ENCODE peak calls at places on chromosomes 2 and 18, in seven cellular contexts. G is fibroblast of lung; P is right cardiac atrium; L is A549; Q is CD4-positive, alpha-beta T cell; U is PC-3; E is tibial artery. K is an unnamed sample.

GRCh38 chr18:70293166-70293565 is 4.3 kb downstream of the SOCS6 start:
- DNase-seq in G (no peak), P (no peak), L (no peak), Q (no peak), U (peak), E (no peak), K (no peak)

GRCh38 chr2:238060096-238060541 is 682 bp upstream of the SCLY start:
- DNase-seq in G (no peak), P (no peak), L (peak), Q (no peak), U (no peak), E (no peak), K (no peak)

GRCh38 chr2:109459485-109459884 is 154.3 kb downstream of the SEPTIN10 start:
- DNase-seq in G (peak), P (no peak), L (no peak), Q (no peak), U (no peak), E (peak), K (no peak)

GRCh38 chr2:96260404-96261260 is 5.2 kb downstream of the TMEM127 start:
- DNase-seq in G (peak), P (peak), L (peak), Q (no peak), U (peak), E (peak), K (peak)

GRCh38 chr2:218229239-218229638 is 12.2 kb downstream of the ARPC2 start:
- DNase-seq in G (peak), P (no peak), L (no peak), Q (peak), U (peak), E (no peak), K (peak)

GRCh38 chr2:176079285-176079830 is 4.4 kb downstream of the EVX2 start:
- DNase-seq in G (no peak), P (no peak), L (peak), Q (no peak), U (no peak), E (no peak), K (no peak)

GRCh38 chr2:219406861-219407230 is 11.3 kb upstream of the DES start:
- DNase-seq in G (peak), P (peak), L (no peak), Q (no peak), U (peak), E (peak), K (peak)

GRCh38 chr2:105780606-105781005 is 35.9 kb downstream of the NCK2 start:
- DNase-seq in G (no peak), P (no peak), L (no peak), Q (no peak), U (no peak), E (no peak), K (no peak)

GRCh38 chr2:196489366-196489765 is 150.1 kb upstream of the CCDC150 start:
- DNase-seq in G (peak), P (no peak), L (no peak), Q (no peak), U (no peak), E (no peak), K (no peak)

GRCh38 chr18:36201765-36202164 is 14.5 kb downstream of the MOCOS start:
- DNase-seq in G (no peak), P (no peak), L (no peak), Q (no peak), U (no peak), E (no peak), K (no peak)

GRCh38 chr2:182980652-182981051 is 57.6 kb downstream of the NCKAP1 start:
- DNase-seq in G (no peak), P (no peak), L (no peak), Q (no peak), U (no peak), E (no peak), K (no peak)

GRCh38 chr2:144518744-144519596 is 949 bp downstream of the ZEB2 start:
- DNase-seq in G (no peak), P (no peak), L (no peak), Q (no peak), U (no peak), E (no peak), K (no peak)

GRCh38 chr2:163774862-163775261 is 39.1 kb upstream of the FIGN start:
- DNase-seq in G (peak), P (no peak), L (peak), Q (no peak), U (peak), E (no peak), K (no peak)

GRCh38 chr2:63218800-63219511 is 168.3 kb downstream of the OTX1 start:
- DNase-seq in G (no peak), P (no peak), L (no peak), Q (no peak), U (peak), E (no peak), K (no peak)

GRCh38 chr18:79875931-79876461 is 75.5 kb downstream of the SLC66A2 start:
- DNase-seq in G (no peak), P (no peak), L (no peak), Q (no peak), U (no peak), E (no peak), K (no peak)

GRCh38 chr2:38155-38554 is 8.2 kb downstream of the FAM110C start:
- DNase-seq in G (no peak), P (no peak), L (peak), Q (no peak), U (peak), E (no peak), K (no peak)

GRCh38 chr2:68284896-68285295 is 32.6 kb upstream of the PPP3R1 start:
- DNase-seq in G (peak), P (peak), L (no peak), Q (no peak), U (no peak), E (no peak), K (no peak)

GRCh38 chr2:54455584-54456525 is at the start of gene SPTBN1:
- DNase-seq in G (peak), P (peak), L (peak), Q (no peak), U (peak), E (peak), K (peak)

GRCh38 chr2:43389581-43390466 is 163.4 kb upstream of the ZFP36L2 start:
- DNase-seq in G (no peak), P (no peak), L (no peak), Q (no peak), U (no peak), E (no peak), K (no peak)

GRCh38 chr2:233081731-233082221 is 21.6 kb downstream of the INPP5D start:
- DNase-seq in G (no peak), P (no peak), L (no peak), Q (no peak), U (no peak), E (peak), K (peak)
- H3K27ac ChIP-seq in G (no peak), P (no peak), L (no peak), Q (peak), U (no peak), E (no peak), K (no peak)

GRCh38 chr2:135727968-135728728 is 13.5 kb upstream of the UBXN4 start:
- DNase-seq in G (no peak), P (no peak), L (no peak), Q (no peak), U (no peak), E (no peak), K (no peak)
- H3K27ac ChIP-seq in G (no peak), P (no peak), L (no peak), Q (no peak), U (no peak), E (no peak), K (no peak)

DNA sequence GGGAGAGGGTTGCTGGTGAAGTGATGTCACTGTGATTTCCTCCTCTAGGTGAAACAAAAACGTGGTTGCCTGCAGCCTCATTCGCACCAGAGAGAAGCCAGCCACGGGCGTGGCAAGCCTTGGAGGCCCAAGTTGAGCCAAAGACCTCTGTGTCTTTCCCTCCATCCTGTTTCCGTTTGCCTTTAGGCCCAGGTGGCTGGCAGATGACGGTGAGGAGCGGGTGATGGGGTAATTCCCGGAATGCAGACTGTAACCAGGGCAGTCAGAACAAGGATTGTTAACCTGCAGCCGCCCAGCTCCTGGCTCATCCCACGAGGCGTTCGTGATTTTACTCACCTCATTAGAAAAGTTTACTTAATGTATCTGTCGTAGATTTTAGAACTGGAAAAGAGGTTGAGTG is 14.4 kb downstream of the CTIF start:
- DNase-seq in G (no peak), P (no peak), L (no peak), Q (no peak), U (no peak), E (peak), K (no peak)
- H3K27ac ChIP-seq in G (no peak), P (no peak), L (no peak), Q (no peak), U (no peak), E (no peak), K (no peak)

GRCh38 chr2:20584045-20584636 is 66.8 kb downstream of the HS1BP3 start:
- DNase-seq in G (no peak), P (no peak), L (peak), Q (no peak), U (peak), E (no peak), K (no peak)

GRCh38 chr2:20585351-20585709 is 65.6 kb downstream of the HS1BP3 start:
- DNase-seq in G (no peak), P (no peak), L (no peak), Q (no peak), U (no peak), E (no peak), K (no peak)

GRCh38 chr2:20582600-20583221 is 68.2 kb downstream of the HS1BP3 start:
- DNase-seq in G (no peak), P (peak), L (no peak), Q (no peak), U (no peak), E (peak), K (no peak)

GRCh38 chr2:20584637-20585321 is 66.1 kb downstream of the HS1BP3 start:
- DNase-seq in G (peak), P (no peak), L (peak), Q (no peak), U (peak), E (peak), K (peak)

GRCh38 chr2:20583425-20583881 is 67.4 kb downstream of the HS1BP3 start:
- DNase-seq in G (no peak), P (no peak), L (no peak), Q (no peak), U (no peak), E (peak), K (no peak)
- H3K27ac ChIP-seq in G (peak), P (peak), L (peak), Q (no peak), U (no peak), E (peak), K (peak)

K was measured in ascending aorta.